ENCODE peak calls at places on chromosomes 4 and X, in nine cellular contexts. D is activated CD4-positive, alpha-beta T cell treated with anti-CD3 and anti-CD28 coated beads, Interleukin-2, amount 50 U/mL, for 1 hour; M is activated T-cell treated with anti-CD3 and anti-CD28 coated beads for 1 hour; S is germinal center; P is T-helper 22 cell; N is Peyer's patch; W is AG04449; L is CD4-positive, alpha-beta T cell; Z is Daoy. O is an unnamed sample.

GRCh38 chrX:114611018-114611619 is 27.2 kb downstream of the HTR2C start:
- DNase-seq in M (no peak), N (peak; percentile 20), P (no peak), S (peak; percentile 2), L (no peak), W (no peak), Z (peak; percentile 11), D (no peak), O (no peak)

GRCh38 chrX:64580035-64580434 is 184.8 kb upstream of the MTMR8 start:
- DNase-seq in Z (no peak), D (no peak), L (no peak), P (no peak), N (no peak), S (no peak), W (no peak), M (no peak), O (no peak)

GRCh38 chr4:73411731-73412414 is 7.8 kb downstream of the ALB start:
- DNase-seq in M (no peak), P (no peak), Z (no peak), S (no peak), W (no peak), N (no peak), D (no peak), L (no peak), O (no peak)

GRCh38 chr4:18630218-18631110 is 608.9 kb upstream of the LCORL start:
- DNase-seq in L (no peak), S (no peak), M (no peak), W (no peak), Z (no peak), D (no peak), P (no peak), N (no peak), O (no peak)

GRCh38 chr4:106266201-106266600 is 49.8 kb downstream of the TBCK start:
- DNase-seq in P (no peak), L (no peak), Z (peak; percentile 5), N (no peak), W (peak; percentile 17), S (no peak), D (no peak), M (no peak), O (no peak)

GRCh38 chr4:51831133-51831532 is 11.8 kb upstream of the DCUN1D4 start:
- DNase-seq in Z (peak; percentile 3), N (peak; percentile 40), P (peak; percentile 8), S (no peak), M (peak; percentile 61), D (peak; percentile 65), L (peak; percentile 48), W (no peak), O (peak; percentile 36)

GRCh38 chrX:115533485-115533884 is 27.5 kb upstream of the PLS3 start:
- DNase-seq in L (no peak), W (peak; percentile 7), P (no peak), S (no peak), D (no peak), M (no peak), Z (no peak), N (no peak), O (no peak)

GRCh38 chrX:132957211-132958085 is 981 bp downstream of the HS6ST2 start:
- DNase-seq in W (no peak), Z (peak; percentile 33), L (no peak), S (no peak), N (no peak), M (no peak), P (no peak), D (no peak), O (no peak)

GRCh38 chrX:9231491-9231890 is 197.6 kb upstream of the FAM9B start:
- DNase-seq in Z (no peak), N (no peak), S (no peak), D (no peak), M (no peak), P (no peak), L (no peak), W (no peak), O (no peak)

GRCh38 chrX:154321624-154322023 is 26.0 kb downstream of the TKTL1 start:
- DNase-seq in Z (no peak), M (no peak), P (no peak), L (no peak), W (no peak), D (no peak), N (peak; percentile 32), S (no peak), O (no peak)

GRCh38 chr4:145938618-145939177 is at the start of gene ZNF827:
- DNase-seq in N (peak; percentile 76), D (peak; percentile 65), M (peak; percentile 39), W (no peak), S (peak; percentile 43), Z (peak; percentile 44), P (peak; percentile 39), L (peak; percentile 55), O (peak; percentile 49)